ENCODE peak calls at places on chromosome 13, in eight cellular contexts. H is thoracic aorta, Q is IMR-90, O is adrenal gland, E is brain microvascular endothelial cell, K is mammary epithelial cell, S is tibial artery, C is pancreas. W is an unnamed sample.

GRCh38 chr13:52832268-52832667 is 16.2 kb downstream of the PCDH8 start:
- DNase-seq in H (no peak), Q (no peak), O (no peak), E (no peak), K (no peak), S (no peak), C (no peak), W (no peak)

GRCh38 chr13:95624020-95624419 is 20.5 kb downstream of the DZIP1 start:
- DNase-seq in H (no peak), Q (peak; percentile 64), O (no peak), E (no peak), K (peak; percentile 40), S (no peak), C (peak; percentile 34), W (no peak)

GRCh38 chr13:52850396-52851152 is 2.1 kb upstream of the PCDH8 start:
- DNase-seq in H (peak; percentile 13), Q (peak; percentile 7), O (peak; percentile 62), E (no peak), K (peak; percentile 42), S (peak; percentile 53), C (peak; percentile 78), W (no peak)

GRCh38 chr13:23752111-23753001 is 136.8 kb downstream of the MIPEP start:
- DNase-seq in H (no peak), Q (peak; percentile 56), O (no peak), E (no peak), K (no peak), S (no peak), C (no peak), W (no peak)

GRCh38 chr13:70623260-70623659 is 515.0 kb upstream of the KLHL1 start:
- DNase-seq in H (no peak), Q (peak; percentile 0), O (no peak), E (no peak), K (no peak), S (no peak), C (no peak), W (no peak)

GRCh38 chr13:93249259-93249917 is 22.8 kb downstream of the GPC6 start:
- DNase-seq in H (no peak), Q (peak; percentile 95), O (no peak), E (peak; percentile 92), K (peak; percentile 84), S (no peak), C (no peak), W (no peak)

GRCh38 chr13:67070306-67070705 is 159.8 kb downstream of the PCDH9 start:
- DNase-seq in H (no peak), Q (no peak), O (no peak), E (no peak), K (no peak), S (no peak), C (no peak), W (no peak)

GRCh38 chr13:86020350-86021002 is 221.3 kb upstream of the SLITRK6 start:
- DNase-seq in H (no peak), Q (peak; percentile 41), O (no peak), E (peak; percentile 20), K (peak; percentile 26), S (no peak), C (no peak), W (no peak)

GRCh38 chr13:62210951-62211350 is 795.3 kb upstream of the PCDH20 start:
- DNase-seq in H (no peak), Q (no peak), O (no peak), E (no peak), K (no peak), S (no peak), C (no peak), W (no peak)

GRCh38 chr13:105035092-105035491 is 1500.4 kb downstream of the EFNB2 start:
- DNase-seq in H (no peak), Q (no peak), O (no peak), E (no peak), K (no peak), S (no peak), C (peak; percentile 37), W (no peak)

GRCh38 chr13:106010836-106011235 is 524.6 kb downstream of the EFNB2 start:
- DNase-seq in H (no peak), Q (no peak), O (no peak), E (no peak), K (no peak), S (no peak), C (no peak), W (no peak)

GRCh38 chr13:43522788-43523187 is 264.0 kb downstream of the ENOX1 start:
- DNase-seq in H (no peak), Q (peak; percentile 26), O (no peak), E (peak; percentile 55), K (no peak), S (no peak), C (no peak), W (no peak)

GRCh38 chr13:72782717-72783116 is 784 bp downstream of the PIBF1 start:
- DNase-seq in H (no peak), Q (peak; percentile 10), O (no peak), E (peak; percentile 7), K (peak; percentile 12), S (no peak), C (no peak), W (no peak)

GRCh38 chr13:94799330-94799729 is 87.0 kb upstream of the SOX21 start:
- DNase-seq in H (no peak), Q (no peak), O (no peak), E (no peak), K (no peak), S (no peak), C (no peak), W (no peak)

GRCh38 chr13:44011036-44011435 is 131.3 kb downstream of the LACC1 start:
- DNase-seq in H (no peak), Q (no peak), O (no peak), E (peak; percentile 39), K (no peak), S (no peak), C (no peak), W (no peak)

GRCh38 chr13:66567899-66568612 is 662.1 kb downstream of the PCDH9 start:
- DNase-seq in H (no peak), Q (no peak), O (no peak), E (no peak), K (no peak), S (no peak), C (no peak), W (no peak)

GRCh38 chr13:23621316-23621645 is 51.1 kb downstream of the TNFRSF19 start:
- DNase-seq in H (no peak), Q (peak; percentile 96), O (peak; percentile 52), E (peak; percentile 94), K (peak; percentile 97), S (no peak), C (no peak), W (no peak)

GRCh38 chr13:114324334-114324733 is 10.0 kb downstream of the CHAMP1 start:
- DNase-seq in H (no peak), Q (no peak), O (no peak), E (no peak), K (no peak), S (no peak), C (no peak), W (no peak)

GRCh38 chr13:114323349-114323748 is 9.0 kb downstream of the CHAMP1 start:
- DNase-seq in H (no peak), Q (no peak), O (no peak), E (no peak), K (no peak), S (no peak), C (no peak), W (no peak)

GRCh38 chr13:114328034-114328433 is 13.7 kb downstream of the CHAMP1 start:
- DNase-seq in H (no peak), Q (no peak), O (no peak), E (no peak), K (no peak), S (no peak), C (no peak), W (no peak)

GRCh38 chr13:114328595-114328994 is 14.3 kb downstream of the CHAMP1 start:
- DNase-seq in H (no peak), Q (no peak), O (no peak), E (no peak), K (no peak), S (no peak), C (no peak), W (no peak)

GRCh38 chr13:114325729-114326128 is 11.4 kb downstream of the CHAMP1 start:
- DNase-seq in H (no peak), Q (no peak), O (no peak), E (no peak), K (no peak), S (no peak), C (no peak), W (no peak)
- TF ChIP-seq CTCF in H (no peak), Q (no peak), O (no peak), E (no peak), K (no peak), S (no peak), C (no peak), W (no peak)

DNA sequence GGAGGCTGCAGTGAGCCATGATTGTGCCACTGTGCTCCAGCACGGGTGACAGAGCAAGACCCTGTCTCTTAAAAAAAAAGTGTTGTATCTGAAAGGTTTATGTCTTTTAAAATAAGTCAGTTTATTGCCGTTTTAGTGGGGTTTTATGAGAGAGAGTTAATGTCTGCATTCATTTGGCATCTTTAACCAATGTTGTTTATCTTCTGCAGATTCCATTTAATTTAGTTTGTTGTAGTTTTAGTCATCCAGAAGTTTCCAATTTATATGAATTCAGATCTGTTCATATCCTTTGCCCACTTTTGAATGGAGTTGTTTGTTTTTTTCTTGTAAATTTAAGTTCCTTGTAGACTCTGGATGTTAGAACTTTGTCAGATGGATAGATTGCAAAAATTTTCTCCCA is 36.7 kb upstream of the LPAR6 start:
- DNase-seq in H (no peak), Q (peak; percentile 46), O (no peak), E (no peak), K (no peak), S (no peak), C (no peak), W (no peak)
- H3K27ac ChIP-seq in H (no peak overlapping the region), Q (peak overlapping the region; percentile 92), O (no peak overlapping the region), E (no peak overlapping the region), K (no peak overlapping the region), S (peak overlapping the region; percentile 17), C (no peak overlapping the region), W (no peak overlapping the region)

DNA sequence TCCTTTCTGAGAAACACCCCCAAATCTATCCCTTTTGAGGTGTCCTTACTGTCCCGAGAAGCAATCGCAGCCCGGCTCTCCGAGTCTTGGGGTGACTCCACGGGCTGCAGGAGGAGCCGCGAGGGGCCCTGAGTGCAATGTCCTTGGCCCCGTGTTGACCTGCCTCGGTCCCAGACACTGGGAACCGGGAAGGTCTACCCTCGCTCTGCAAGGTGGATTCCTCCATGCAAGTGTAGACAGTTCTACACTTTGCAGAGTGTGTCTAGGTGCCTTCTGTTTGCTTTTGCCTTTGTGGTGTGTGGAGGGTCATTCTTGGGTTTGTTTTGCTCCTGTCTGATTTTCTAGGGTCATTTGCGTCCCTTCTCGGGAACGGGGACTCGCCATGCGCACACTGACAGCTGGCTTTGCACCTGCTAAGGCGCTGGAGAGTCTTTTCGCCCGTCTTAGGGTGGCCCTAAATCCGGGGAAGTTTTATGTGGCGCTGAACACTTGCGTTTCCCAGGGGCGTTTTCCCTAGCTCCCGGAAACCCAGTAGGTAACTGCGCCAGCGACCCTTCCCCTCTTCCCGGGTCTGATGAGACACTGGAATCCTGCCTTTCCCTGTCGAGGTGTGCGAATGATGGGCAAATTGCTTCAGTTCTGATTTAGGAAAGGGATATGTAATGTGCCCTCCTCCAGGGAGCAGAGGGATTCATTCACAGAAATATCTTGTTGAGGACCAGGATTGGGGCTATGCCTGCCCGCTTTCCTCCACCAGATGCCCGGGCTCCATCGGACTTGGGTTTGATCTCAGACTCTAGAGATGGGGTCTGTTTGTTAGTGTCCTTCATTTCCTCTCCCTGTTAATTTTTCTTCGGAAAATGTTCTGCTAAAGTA is 755 bp downstream of the SERTM1 start:
- DNase-seq in H (no peak), Q (no peak), O (no peak), E (no peak), K (no peak), S (no peak), C (no peak), W (no peak)
- H3K4me3 ChIP-seq in H (no peak overlapping the region), Q (no peak overlapping the region), O (no peak overlapping the region), E (no peak overlapping the region), K (no peak overlapping the region), S (no peak overlapping the region), C (no peak overlapping the region), W (no peak overlapping the region)

GRCh38 chr13:27977476-27978300 is 8.6 kb upstream of the CDX2 start:
- DNase-seq in H (no peak), Q (no peak), O (no peak), E (no peak), K (peak; percentile 45), S (no peak), C (no peak), W (no peak)
- TF ChIP-seq CTCF in H (no peak), Q (no peak), O (no peak), E (no peak), K (no peak), S (no peak), C (no peak), W (no peak)